ENCODE peak calls at places on chromosomes 11 and 22, in seven cellular contexts. M, U, Q, A, L, K and F are unnamed samples.
A peak's percentile ranks its signal among the peaks of the same experiment; 100 is the strongest.

GRCh38 chr22:37803636-37804371 is 3.9 kb upstream of the GCAT start:
- DNase-seq in M (no peak), U (no peak), Q (no peak), A (no peak), L (no peak), K (no peak), F (no peak)

GRCh38 chr22:46029036-46029435 is 52.1 kb upstream of the WNT7B start:
- DNase-seq in M (no peak), U (no peak), Q (no peak), A (no peak), L (no peak), K (no peak), F (no peak)

GRCh38 chr22:33350961-33351360 is 292.8 kb upstream of the SYN3 start:
- DNase-seq in M (no peak), U (no peak), Q (no peak), A (no peak), L (no peak), K (no peak), F (no peak)

GRCh38 chr22:49642331-49642730 is 185.3 kb downstream of the BRD1 start:
- DNase-seq in M (no peak), U (no peak), Q (no peak), A (no peak), L (no peak), K (no peak), F (no peak)

GRCh38 chr22:41725510-41726110 is 26.3 kb downstream of the MEI1 start:
- DNase-seq in M (peak; percentile 54), U (no peak), Q (no peak), A (no peak), L (no peak), K (no peak), F (no peak)

GRCh38 chr22:45497746-45498145 is 4.9 kb upstream of the FBLN1 start:
- DNase-seq in M (no peak), U (no peak), Q (no peak), A (no peak), L (no peak), K (no peak), F (no peak)

GRCh38 chr11:114563077-114563476 is 3.4 kb upstream of the NXPE1 start:
- DNase-seq in M (no peak), U (no peak), Q (no peak), A (no peak), L (no peak), K (no peak), F (peak; percentile 3)

GRCh38 chr22:28710112-28710888 is 30.7 kb upstream of the TTC28 start:
- DNase-seq in M (no peak), U (no peak), Q (no peak), A (no peak), L (no peak), K (no peak), F (peak; percentile 91)

GRCh38 chr11:62592989-62593421 is 1.7 kb upstream of the TUT1 start:
- DNase-seq in M (no peak), U (no peak), Q (no peak), A (no peak), L (no peak), K (no peak), F (no peak)

GRCh38 chr11:125402436-125402835 is 93.6 kb downstream of the FEZ1 start:
- DNase-seq in M (no peak), U (no peak), Q (no peak), A (no peak), L (no peak), K (no peak), F (peak; percentile 39)

GRCh38 chr11:109298865-109299264 is 123.1 kb upstream of the C11orf87 start:
- DNase-seq in M (no peak), U (no peak), Q (no peak), A (no peak), L (no peak), K (no peak), F (peak; percentile 34)

GRCh38 chr22:17580461-17581031 is 17.2 kb downstream of the SLC25A18 start:
- DNase-seq in M (peak; percentile 80), U (no peak), Q (no peak), A (no peak), L (no peak), K (no peak), F (no peak)

GRCh38 chr11:114163830-114164401 is 104.4 kb downstream of the ZBTB16 start:
- DNase-seq in M (no peak), U (no peak), Q (no peak), A (no peak), L (no peak), K (peak; percentile 48), F (no peak)

GRCh38 chr11:73171762-73172161 is 29.6 kb upstream of the FCHSD2 start:
- DNase-seq in M (no peak), U (no peak), Q (no peak), A (no peak), L (no peak), K (no peak), F (no peak)

GRCh38 chr11:32259641-32260081 is 168.8 kb downstream of the RCN1 start:
- DNase-seq in M (no peak), U (no peak), Q (no peak), A (no peak), L (no peak), K (no peak), F (peak; percentile 19)

GRCh38 chr22:33600595-33600994 is 319.7 kb downstream of the LARGE1 start:
- DNase-seq in M (no peak), U (no peak), Q (no peak), A (no peak), L (no peak), K (no peak), F (no peak)

GRCh38 chr22:41021039-41021654 is 70.0 kb downstream of the RBX1 start:
- DNase-seq in M (peak; percentile 26), U (peak; percentile 34), Q (no peak), A (no peak), L (no peak), K (peak; percentile 14), F (no peak)

GRCh38 chr22:22507743-22508273 is 734 bp downstream of the ZNF280B start:
- DNase-seq in M (peak; percentile 25), U (no peak), Q (no peak), A (no peak), L (no peak), K (no peak), F (peak; percentile 1)

DNA sequence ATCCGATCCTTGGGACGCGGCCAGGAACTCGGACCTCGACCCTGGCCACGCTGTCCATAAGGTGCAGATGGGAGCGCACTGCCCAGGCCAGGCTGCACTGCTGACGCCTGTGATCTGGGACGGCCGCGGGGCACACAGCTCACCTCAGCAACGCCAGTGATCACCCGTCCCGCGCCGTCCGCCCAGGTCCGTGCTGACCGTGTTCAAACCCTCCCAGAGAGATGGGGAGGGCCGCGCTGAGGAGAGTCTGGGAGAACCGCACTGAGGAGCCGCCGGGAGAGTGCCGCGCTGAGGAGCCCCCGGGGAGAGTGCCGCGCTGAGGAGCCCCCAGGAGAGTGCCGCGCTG is 636 bp downstream of the KCNQ1OT1 start:
- DNase-seq in M (peak; percentile 24), U (no peak), Q (no peak), A (no peak), L (no peak), K (peak; percentile 20), F (peak; percentile 43)
- H3K4me1 ChIP-seq in M (peaks cover 4% of the 10 kb centered on the region), U (no peaks in the 10 kb centered on the region), Q (peaks cover 2% of the 10 kb centered on the region), A (peaks cover 25% of the 10 kb centered on the region), L (peaks cover 10% of the 10 kb centered on the region), K (peaks cover 40% of the 10 kb centered on the region), F (peaks cover 31% of the 10 kb centered on the region)

DNA sequence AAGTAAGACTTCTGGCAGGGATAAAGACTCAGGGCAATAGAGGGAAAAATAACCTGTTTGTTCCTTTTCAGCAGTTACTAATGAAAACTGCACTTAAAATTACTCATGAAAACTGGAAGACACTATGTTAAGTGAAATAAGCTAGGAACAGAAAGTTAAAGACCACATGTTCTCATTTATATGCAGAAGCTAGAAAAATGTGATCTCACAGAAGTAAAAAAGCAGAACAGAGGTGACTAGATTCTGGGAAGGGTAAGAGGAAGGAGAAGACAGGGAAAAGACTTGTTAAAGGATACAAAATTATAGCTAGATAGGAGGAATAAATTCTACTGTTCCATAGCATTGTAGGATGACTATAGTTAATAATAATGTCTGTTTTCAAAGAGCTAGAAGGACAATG is 22.2 kb downstream of the HPS5 start:
- DNase-seq in M (no peak), U (no peak), Q (no peak), A (no peak), L (no peak), K (no peak), F (no peak)
- H3K36me3 ChIP-seq in M (peaks cover 4% of the 10 kb centered on the region), U (peaks cover 43% of the 10 kb centered on the region), Q (peaks cover 31% of the 10 kb centered on the region), A (peaks cover 33% of the 10 kb centered on the region), L (peaks cover 33% of the 10 kb centered on the region), K (peaks cover 93% of the 10 kb centered on the region), F (peaks cover 90% of the 10 kb centered on the region)

GRCh38 chr11:88337342-88338222 is at the start of gene CTSC:
- DNase-seq in M (peak; percentile 90), U (peak; percentile 96), Q (peak; percentile 83), A (peak; percentile 86), L (peak; percentile 50), K (peak; percentile 94), F (peak; percentile 96)

GRCh38 chr11:88330826-88331428 is 6.6 kb downstream of the CTSC start:
- DNase-seq in M (no peak), U (no peak), Q (no peak), A (no peak), L (no peak), K (no peak), F (no peak)

GRCh38 chr11:88338223-88338661 is 706 bp upstream of the CTSC start:
- DNase-seq in M (peak; percentile 25), U (peak; percentile 39), Q (peak; percentile 56), A (no peak), L (peak; percentile 27), K (peak; percentile 39), F (peak; percentile 82)

GRCh38 chr11:88332851-88333250 is 4.7 kb downstream of the CTSC start:
- DNase-seq in M (no peak), U (no peak), Q (no peak), A (no peak), L (no peak), K (no peak), F (no peak)

GRCh38 chr11:88335284-88335683 is 2.3 kb downstream of the CTSC start:
- DNase-seq in M (no peak), U (no peak), Q (no peak), A (no peak), L (no peak), K (no peak), F (no peak)
- H3K4me3 ChIP-seq in M (no peak overlapping the region), U (no peak overlapping the region), Q (peak overlapping the region; percentile 50), A (peak overlapping the region; percentile 38), L (no peak overlapping the region), K (peak overlapping the region; percentile 84), F (peak overlapping the region; percentile 50)

DNA sequence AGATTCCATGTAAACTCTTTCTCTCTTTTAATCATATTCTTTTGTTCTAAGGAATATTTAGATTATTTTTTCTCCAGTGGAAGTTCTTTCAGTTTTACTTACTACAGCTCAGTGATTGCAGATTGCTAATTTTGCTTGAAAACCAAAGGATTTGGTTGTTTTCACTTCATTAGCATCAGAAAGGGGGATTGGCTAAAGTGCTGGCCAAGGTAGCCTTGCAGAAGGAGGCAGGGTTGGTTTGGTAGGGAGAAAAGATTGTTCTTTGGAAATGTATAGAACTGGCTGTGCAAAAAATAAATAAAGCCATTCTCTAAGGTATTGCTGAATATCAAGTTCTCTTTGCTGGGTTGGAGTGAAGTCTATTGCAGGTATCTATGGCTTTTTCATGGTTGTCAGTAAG is 92.6 kb downstream of the FAT3 start:
- DNase-seq in M (no peak), U (peak; percentile 10), Q (no peak), A (no peak), L (no peak), K (no peak), F (no peak)
- H3K4me1 ChIP-seq in M (peaks cover 7% of the 10 kb centered on the region), U (no peaks in the 10 kb centered on the region), Q (no peaks in the 10 kb centered on the region), A (peaks cover 36% of the 10 kb centered on the region), L (no peaks in the 10 kb centered on the region), K (peaks cover 7% of the 10 kb centered on the region), F (peaks cover 35% of the 10 kb centered on the region)

GRCh38 chr22:26047920-26048319 is 121.3 kb upstream of the SEZ6L start:
- DNase-seq in M (no peak), U (no peak), Q (no peak), A (no peak), L (no peak), K (no peak), F (no peak)
- H3K36me3 ChIP-seq in M (no peaks in the 10 kb centered on the region), U (no peaks in the 10 kb centered on the region), Q (no peaks in the 10 kb centered on the region), A (no peaks in the 10 kb centered on the region), L (no peaks in the 10 kb centered on the region), K (no peaks in the 10 kb centered on the region), F (no peaks in the 10 kb centered on the region)